ENCODE peak calls at places on chromosome 2, in four cellular contexts. T is K562, O is HCT116, Y is HepG2. B is an unnamed sample.

GRCh38 chr2:31254237-31255203 is 20.6 kb downstream of the EHD3 start:
- DNase-seq in T (no peak), O (no peak), Y (no peak), B (no peak)

GRCh38 chr2:187922841-187923240 is 368.6 kb upstream of the TFPI start:
- DNase-seq in T (no peak), O (no peak), Y (no peak), B (no peak)

GRCh38 chr2:150866431-150866830 is 379.0 kb upstream of the RND3 start:
- DNase-seq in T (peak; percentile 20), O (no peak), Y (no peak), B (no peak)

GRCh38 chr2:6506311-6507258 is 359.1 kb downstream of the CMPK2 start:
- DNase-seq in T (no peak), O (peak; percentile 12), Y (no peak), B (no peak)

GRCh38 chr2:36277876-36278523 is 77.6 kb upstream of the CRIM1 start:
- DNase-seq in T (no peak), O (no peak), Y (no peak), B (no peak)

GRCh38 chr2:185785851-185786473 is 47.4 kb downstream of the FSIP2 start:
- DNase-seq in T (no peak), O (no peak), Y (no peak), B (no peak)

GRCh38 chr2:39550701-39551285 is 113.7 kb upstream of the MAP4K3 start:
- DNase-seq in T (no peak), O (no peak), Y (peak; percentile 99), B (no peak)

GRCh38 chr2:235141411-235142128 is 189.8 kb downstream of the SH3BP4 start:
- DNase-seq in T (no peak), O (no peak), Y (no peak), B (no peak)

GRCh38 chr2:229027353-229028115 is 243.6 kb downstream of the PID1 start:
- DNase-seq in T (no peak), O (no peak), Y (no peak), B (no peak)

GRCh38 chr2:28318462-28319117 is 74.1 kb upstream of the FOSL2 start:
- DNase-seq in T (no peak), O (no peak), Y (peak; percentile 70), B (no peak)

DNA sequence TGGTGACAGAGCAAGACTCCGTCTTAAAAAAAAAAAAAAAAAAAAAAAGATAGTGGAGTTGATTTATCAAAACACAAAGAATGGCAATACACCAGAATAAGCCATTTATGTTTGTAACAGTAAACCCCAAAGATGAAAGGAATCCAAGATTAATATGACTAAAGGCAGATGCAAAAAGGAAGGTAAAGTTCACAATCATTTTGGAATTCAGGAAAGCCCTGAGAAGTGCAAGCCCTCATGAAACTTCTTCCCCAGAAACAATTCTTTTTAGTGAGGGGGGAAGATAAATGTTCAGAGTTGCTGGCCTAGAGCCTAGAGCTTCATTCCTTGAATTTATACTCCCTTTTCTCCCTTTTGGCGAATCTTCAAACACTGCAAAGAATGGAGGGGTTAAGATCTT is 368.7 kb downstream of the MEIS1 start:
- DNase-seq in T (no peak), O (no peak), Y (no peak), B (no peak)
- TF ChIP-seq ZNF274 in T (no peak), O (no peak), Y (no peak), B (no peak)

DNA sequence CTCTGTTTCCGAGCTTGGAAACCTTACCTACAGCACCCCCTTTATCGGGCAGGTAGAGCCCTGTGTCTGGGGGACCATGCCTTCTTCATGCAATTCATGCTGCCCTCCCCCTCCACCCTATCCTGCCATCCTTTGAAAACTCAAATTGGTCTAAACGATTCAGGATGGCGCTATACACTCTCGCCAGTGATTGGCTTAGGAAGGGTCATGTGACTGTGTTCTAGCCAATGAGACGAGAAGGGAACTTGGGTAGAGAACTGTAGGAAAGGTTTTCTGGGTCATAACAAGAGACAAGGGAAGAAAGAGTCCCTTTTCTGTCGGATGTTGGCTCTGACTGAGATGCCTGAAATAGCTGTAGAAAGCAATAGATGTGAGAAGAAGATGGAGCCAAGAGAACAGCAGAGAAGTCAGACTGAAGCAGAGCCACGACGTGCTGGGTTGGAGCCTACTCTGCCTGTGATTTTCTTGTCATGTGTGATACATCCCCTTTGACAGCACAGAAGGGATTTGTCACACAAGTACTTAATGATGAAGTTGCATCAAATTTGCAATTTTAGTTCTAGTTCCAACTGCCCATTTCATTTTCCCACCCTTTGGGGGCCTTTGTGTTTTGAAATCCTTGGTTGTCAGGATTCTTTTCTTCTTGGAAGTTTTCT is 10.0 kb upstream of the B3GNT2 start:
- DNase-seq in T (no peak), O (no peak), Y (no peak), B (no peak)
- H3K9ac ChIP-seq in T (no peak overlapping the region), O (no peak overlapping the region), Y (no peak overlapping the region), B (no peak overlapping the region)

GRCh38 chr2:80461505-80462197 is 157.1 kb upstream of the LRRTM1 start:
- DNase-seq in T (no peak), O (no peak), Y (no peak), B (peak; percentile 57)
- TF ChIP-seq YY1 in T (no peak), O (no peak), Y (no peak), B (no peak)

GRCh38 chr2:85239102-85239501 is 88.7 kb downstream of the TGOLN2 start:
- DNase-seq in T (no peak), O (no peak), Y (no peak), B (no peak)

GRCh38 chr2:85236107-85236506 is 91.7 kb downstream of the TGOLN2 start:
- DNase-seq in T (no peak), O (no peak), Y (no peak), B (no peak)

GRCh38 chr2:85238607-85239006 is 89.2 kb downstream of the TGOLN2 start:
- DNase-seq in T (no peak), O (no peak), Y (no peak), B (no peak)

GRCh38 chr2:85240055-85240454 is 87.7 kb downstream of the TGOLN2 start:
- DNase-seq in T (no peak), O (no peak), Y (no peak), B (no peak)

GRCh38 chr2:85237849-85238570 is 89.8 kb downstream of the TGOLN2 start:
- DNase-seq in T (no peak), O (no peak), Y (no peak), B (peak; percentile 47)
- TF ChIP-seq ZNF274 in T (no peak), O (no peak), Y (no peak), B (no peak)

GRCh38 chr2:88601302-88601701 is 26.0 kb downstream of the EIF2AK3 start:
- DNase-seq in T (no peak), O (no peak), Y (no peak), B (no peak)
- H3K9ac ChIP-seq in T (no peak overlapping the region), O (no peak overlapping the region), Y (no peak overlapping the region), B (no peak overlapping the region)

GRCh38 chr2:206855585-206856433 is 83.5 kb upstream of the CPO start:
- DNase-seq in T (no peak), O (no peak), Y (no peak), B (no peak)

GRCh38 chr2:206863196-206863595 is 76.1 kb upstream of the CPO start:
- DNase-seq in T (no peak), O (no peak), Y (no peak), B (no peak)

GRCh38 chr2:206863721-206864120 is 75.6 kb upstream of the CPO start:
- DNase-seq in T (no peak), O (no peak), Y (no peak), B (no peak)

GRCh38 chr2:206856474-206856873 is 82.8 kb upstream of the CPO start:
- DNase-seq in T (no peak), O (no peak), Y (no peak), B (no peak)

GRCh38 chr2:206858972-206859739 is 80.2 kb upstream of the CPO start:
- DNase-seq in T (no peak), O (no peak), Y (no peak), B (no peak)
- TF ChIP-seq YY1 in T (no peak), O (no peak), Y (no peak), B (no peak)